ENCODE peak calls at places on chromosomes 3 and 15, in seven cellular contexts. O, Q, Z, J, X, E and R are unnamed samples.

GRCh38 chr3:132245547-132245946 is 71.7 kb upstream of the ACP3 start:
- DNase-seq in Q (no peak), Z (no peak), X (peak), E (no peak), O (no peak), J (no peak), R (no peak)

GRCh38 chr3:49377483-49377882 is 19.3 kb upstream of the GPX1 start:
- DNase-seq in X (no peak), Z (no peak), E (no peak), Q (no peak), O (no peak), J (no peak), R (no peak)

GRCh38 chr3:117695321-117695720 is 985.7 kb downstream of the TUSC7 start:
- DNase-seq in E (peak), X (peak), O (no peak), J (no peak), Q (no peak), Z (no peak), R (no peak)

GRCh38 chr3:174146008-174146407 is 713.1 kb upstream of the NAALADL2 start:
- DNase-seq in E (no peak), X (no peak), J (no peak), Z (no peak), Q (no peak), O (no peak), R (no peak)

GRCh38 chr15:89128320-89129122 is 40.3 kb downstream of the ABHD2 start:
- DNase-seq in Q (no peak), J (no peak), E (no peak), O (no peak), Z (no peak), X (no peak), R (no peak)

GRCh38 chr3:36991923-36992805 is 767 bp downstream of the EPM2AIP1 start:
- DNase-seq in Z (no peak), Q (no peak), E (peak), O (no peak), J (no peak), X (peak), R (no peak)

GRCh38 chr15:96037584-96037983 is 292.9 kb upstream of the NR2F2 start:
- DNase-seq in J (no peak), Q (peak), X (peak), O (no peak), E (no peak), Z (no peak), R (no peak)

GRCh38 chr3:108091498-108092259 is 848 bp upstream of the CD47 start:
- DNase-seq in Z (no peak), O (no peak), X (no peak), E (no peak), Q (no peak), J (no peak), R (no peak)

GRCh38 chr3:189862385-189863023 is 231.3 kb downstream of the TP63 start:
- DNase-seq in E (peak), J (no peak), X (peak), Z (no peak), O (no peak), Q (no peak), R (no peak)

GRCh38 chr3:107143206-107143605 is 234.0 kb upstream of the CCDC54 start:
- DNase-seq in J (no peak), X (no peak), Z (peak), E (no peak), Q (no peak), O (no peak), R (no peak)

GRCh38 chr15:65004993-65005392 is 15.3 kb upstream of the SPG21 start:
- DNase-seq in E (no peak), Q (no peak), J (no peak), Z (no peak), O (no peak), X (no peak), R (no peak)

GRCh38 chr15:101255615-101256350 is 3.9 kb upstream of the CHSY1 start:
- DNase-seq in E (no peak), J (no peak), Q (no peak), X (peak), O (no peak), Z (no peak), R (peak)

GRCh38 chr15:59176653-59177444 is 29.8 kb upstream of the LDHAL6B start:
- DNase-seq in Z (no peak), Q (no peak), E (no peak), X (no peak), O (no peak), J (no peak), R (no peak)

GRCh38 chr3:152037304-152037703 is 163.9 kb downstream of the SUCNR1 start:
- DNase-seq in Z (no peak), X (no peak), E (no peak), J (no peak), Q (no peak), O (no peak), R (no peak)

GRCh38 chr3:66554178-66554577 is 53.4 kb upstream of the LRIG1 start:
- DNase-seq in Z (no peak), X (peak), Q (no peak), O (no peak), E (no peak), J (no peak), R (no peak)

GRCh38 chr3:61562810-61563613 is 1.6 kb downstream of the PTPRG start:
- DNase-seq in O (peak), Z (no peak), X (peak), E (peak), J (peak), Q (no peak), R (no peak)

GRCh38 chr15:51227967-51228783 is 110.2 kb downstream of the CYP19A1 start:
- DNase-seq in Z (no peak), E (peak), O (no peak), J (peak), Q (no peak), X (peak), R (peak)

GRCh38 chr3:173913397-173913796 is 515.9 kb downstream of the NLGN1 start:
- DNase-seq in Q (no peak), E (peak), J (no peak), X (peak), O (no peak), Z (no peak), R (no peak)

GRCh38 chr15:36883705-36884355 is 216.5 kb downstream of the MEIS2 start:
- DNase-seq in Q (peak), O (peak), J (peak), Z (peak), E (peak), X (peak), R (no peak)

GRCh38 chr15:91182096-91182495 is 82.0 kb downstream of the SV2B start:
- DNase-seq in Q (no peak), O (no peak), Z (no peak), J (no peak), E (no peak), X (no peak), R (no peak)

GRCh38 chr15:92082217-92082843 is 228.8 kb downstream of the SLCO3A1 start:
- DNase-seq in E (peak), O (peak), Z (peak), J (peak), Q (no peak), X (peak), R (no peak)

GRCh38 chr3:48826451-48826850 is 21.2 kb downstream of the PRKAR2A start:
- DNase-seq in X (peak), O (no peak), J (no peak), Z (no peak), E (peak), Q (no peak), R (no peak)

GRCh38 chr3:184155644-184156521 is 706 bp downstream of the DVL3 start:
- DNase-seq in Z (peak), E (peak), J (peak), Q (no peak), O (peak), X (peak), R (peak)

GRCh38 chr3:68985391-68985790 is 28.1 kb downstream of the EOGT start:
- DNase-seq in X (no peak), Z (no peak), J (no peak), Q (no peak), E (no peak), O (no peak), R (no peak)

GRCh38 chr15:95296626-95297025 is 1033.9 kb upstream of the NR2F2 start:
- DNase-seq in Z (no peak), Q (no peak), O (no peak), J (no peak), E (no peak), X (no peak), R (no peak)

GRCh38 chr3:188041193-188041592 is 112.8 kb upstream of the LPP start:
- DNase-seq in X (no peak), Q (no peak), O (no peak), Z (no peak), E (no peak), J (no peak), R (no peak)

GRCh38 chr3:51676102-51676640 is 5.1 kb downstream of the TEX264 start:
- DNase-seq in Z (no peak), X (no peak), J (no peak), O (no peak), E (no peak), Q (no peak), R (no peak)

GRCh38 chr3:102699819-102700140 is 265.0 kb downstream of the ZPLD1 start:
- DNase-seq in X (no peak), Q (no peak), Z (no peak), J (no peak), E (no peak), O (no peak), R (no peak)

GRCh38 chr3:139309880-139310279 is 33.9 kb upstream of the MRPS22 start:
- DNase-seq in Z (no peak), E (peak), O (no peak), Q (no peak), J (no peak), X (peak), R (no peak)

GRCh38 chr3:86890997-86891396 is 100.0 kb downstream of the VGLL3 start:
- DNase-seq in Z (no peak), E (no peak), X (peak), Q (no peak), J (no peak), O (no peak), R (no peak)

GRCh38 chr15:83887404-83887803 is 233.5 kb downstream of the ADAMTSL3 start:
- DNase-seq in Z (no peak), O (no peak), E (no peak), Q (no peak), X (no peak), J (no peak), R (no peak)

GRCh38 chr3:180934638-180935037 is 22.2 kb downstream of the FXR1 start:
- DNase-seq in Z (no peak), E (no peak), J (no peak), Q (no peak), X (no peak), O (no peak), R (no peak)

GRCh38 chr3:183497313-183497712 is 58.2 kb downstream of the KLHL6 start:
- DNase-seq in O (no peak), J (no peak), Q (no peak), E (no peak), X (no peak), Z (no peak), R (no peak)

GRCh38 chr3:184156522-184156955 is 1.4 kb downstream of the DVL3 start:
- DNase-seq in Z (no peak), J (peak), Q (no peak), X (peak), O (peak), E (peak), R (peak)

GRCh38 chr15:25789616-25790002 is 73.5 kb downstream of the ATP10A start:
- DNase-seq in O (no peak), X (no peak), J (no peak), Q (no peak), Z (no peak), E (no peak), R (no peak)